ENCODE peak calls at places on chromosome 13, in five cellular contexts. H, X, R, P and T are unnamed samples.

GRCh38 chr13:40189426-40189825 is 477.0 kb downstream of the FOXO1 start:
- DNase-seq in P (no peak), X (no peak), R (no peak), H (no peak), T (peak; percentile 56)

GRCh38 chr13:70874646-70875045 is 766.4 kb upstream of the KLHL1 start:
- DNase-seq in P (no peak), R (no peak), X (no peak), H (no peak), T (no peak)

GRCh38 chr13:104006625-104007061 is 940.4 kb upstream of the SLC10A2 start:
- DNase-seq in R (no peak), H (no peak), P (no peak), X (no peak), T (no peak)

GRCh38 chr13:41837668-41838067 is 123.2 kb downstream of the VWA8 start:
- DNase-seq in R (no peak), P (no peak), X (no peak), H (no peak), T (no peak)

GRCh38 chr13:23020246-23020843 is 160.4 kb upstream of the SGCG start:
- DNase-seq in X (peak; percentile 39), H (no peak), R (peak; percentile 24), P (no peak), T (peak; percentile 61)

GRCh38 chr13:113588394-113589111 is 4.0 kb downstream of the TFDP1 start:
- DNase-seq in X (no peak), P (no peak), R (no peak), H (no peak), T (no peak)

GRCh38 chr13:91058919-91059318 is 288.6 kb upstream of the MIR17HG start:
- DNase-seq in H (no peak), P (no peak), R (no peak), X (no peak), T (no peak)

GRCh38 chr13:79593611-79594275 is 112.8 kb downstream of the NDFIP2 start:
- DNase-seq in X (no peak), R (no peak), P (no peak), H (no peak), T (no peak)

GRCh38 chr13:40352807-40353562 is 313.5 kb downstream of the FOXO1 start:
- DNase-seq in H (no peak), P (peak; percentile 83), R (no peak), X (no peak), T (no peak)

GRCh38 chr13:33785384-33785783 is 32.6 kb upstream of the RFC3 start:
- DNase-seq in X (no peak), H (no peak), P (no peak), R (no peak), T (no peak)

GRCh38 chr13:106318941-106319411 is 216.5 kb downstream of the EFNB2 start:
- DNase-seq in H (no peak), R (no peak), P (no peak), X (no peak), T (no peak)

GRCh38 chr13:24683833-24684599 is 3.8 kb downstream of the ATP12A start:
- DNase-seq in R (peak; percentile 43), X (peak; percentile 86), P (peak; percentile 63), H (peak; percentile 62), T (peak; percentile 80)

GRCh38 chr13:93420206-93420605 is 193.6 kb downstream of the GPC6 start:
- DNase-seq in X (no peak), R (no peak), H (no peak), P (no peak), T (no peak)

GRCh38 chr13:44188257-44188656 is 185.4 kb upstream of the SERP2 start:
- DNase-seq in H (no peak), P (no peak), X (no peak), R (no peak), T (no peak)

GRCh38 chr13:39910833-39911232 is 255.4 kb downstream of the COG6 start:
- DNase-seq in P (no peak), X (no peak), H (no peak), R (no peak), T (no peak)

GRCh38 chr13:27367570-27367969 is 56.8 kb upstream of the GTF3A start:
- DNase-seq in X (no peak), R (no peak), P (no peak), H (no peak), T (no peak)

GRCh38 chr13:33870046-33870668 is 52.2 kb downstream of the RFC3 start:
- DNase-seq in H (no peak), X (no peak), R (no peak), P (no peak), T (no peak)

GRCh38 chr13:98778749-98779148 is 26.3 kb upstream of the SLC15A1 start:
- DNase-seq in P (no peak), X (no peak), H (no peak), R (no peak), T (no peak)

GRCh38 chr13:45042539-45042938 is 53.2 kb downstream of the GPALPP1 start:
- DNase-seq in X (no peak), H (no peak), R (no peak), P (no peak), T (no peak)

GRCh38 chr13:37417042-37417441 is 181.5 kb downstream of the POSTN start:
- DNase-seq in P (no peak), H (no peak), R (no peak), X (no peak), T (no peak)

GRCh38 chr13:110388141-110388943 is 81.3 kb downstream of the COL4A2 start:
- DNase-seq in P (peak; percentile 67), X (no peak), H (no peak), R (peak; percentile 72), T (no peak)

GRCh38 chr13:24112791-24113190 is 47.7 kb upstream of the SPATA13 start:
- DNase-seq in R (no peak), P (no peak), X (no peak), H (no peak), T (no peak)

GRCh38 chr13:87344176-87344575 is 327.0 kb upstream of the SLITRK5 start:
- DNase-seq in H (no peak), P (no peak), X (no peak), R (no peak), T (no peak)

GRCh38 chr13:113785051-113786010 is 26.3 kb downstream of the TMEM255B start:
- DNase-seq in R (no peak), X (no peak), H (peak; percentile 11), P (no peak), T (peak; percentile 59)

GRCh38 chr13:37715606-37716015 is 117.0 kb upstream of the POSTN start:
- DNase-seq in H (no peak), P (no peak), R (no peak), X (no peak), T (no peak)

GRCh38 chr13:63631006-63631405 is 2215.4 kb upstream of the PCDH20 start:
- DNase-seq in X (no peak), P (no peak), R (no peak), H (no peak), T (no peak)

GRCh38 chr13:63636231-63636993 is 2220.8 kb upstream of the PCDH20 start:
- DNase-seq in H (no peak), X (peak; percentile 5), P (no peak), R (no peak), T (no peak)
- TF ChIP-seq CTCF in H (no peak), X (no peak), P (no peak), R (no peak), T (no peak)

GRCh38 chr13:19959831-19960672 is 1.5 kb downstream of the ZMYM2 start:
- DNase-seq in R (peak; percentile 85), P (peak; percentile 92), H (peak; percentile 80), X (peak; percentile 78), T (peak; percentile 93)

GRCh38 chr13:19960673-19961015 is 2.1 kb downstream of the ZMYM2 start:
- DNase-seq in H (no peak), X (peak; percentile 13), R (no peak), P (no peak), T (no peak)

GRCh38 chr13:19957320-19958118 is 1.0 kb upstream of the ZMYM2 start:
- DNase-seq in P (peak; percentile 82), X (peak; percentile 69), H (peak; percentile 72), R (peak; percentile 85), T (peak; percentile 95)

GRCh38 chr13:19958119-19959111 is at the start of gene ZMYM2:
- DNase-seq in P (peak; percentile 100), R (peak; percentile 99), X (peak; percentile 99), H (peak; percentile 98), T (peak; percentile 97)

DNA sequence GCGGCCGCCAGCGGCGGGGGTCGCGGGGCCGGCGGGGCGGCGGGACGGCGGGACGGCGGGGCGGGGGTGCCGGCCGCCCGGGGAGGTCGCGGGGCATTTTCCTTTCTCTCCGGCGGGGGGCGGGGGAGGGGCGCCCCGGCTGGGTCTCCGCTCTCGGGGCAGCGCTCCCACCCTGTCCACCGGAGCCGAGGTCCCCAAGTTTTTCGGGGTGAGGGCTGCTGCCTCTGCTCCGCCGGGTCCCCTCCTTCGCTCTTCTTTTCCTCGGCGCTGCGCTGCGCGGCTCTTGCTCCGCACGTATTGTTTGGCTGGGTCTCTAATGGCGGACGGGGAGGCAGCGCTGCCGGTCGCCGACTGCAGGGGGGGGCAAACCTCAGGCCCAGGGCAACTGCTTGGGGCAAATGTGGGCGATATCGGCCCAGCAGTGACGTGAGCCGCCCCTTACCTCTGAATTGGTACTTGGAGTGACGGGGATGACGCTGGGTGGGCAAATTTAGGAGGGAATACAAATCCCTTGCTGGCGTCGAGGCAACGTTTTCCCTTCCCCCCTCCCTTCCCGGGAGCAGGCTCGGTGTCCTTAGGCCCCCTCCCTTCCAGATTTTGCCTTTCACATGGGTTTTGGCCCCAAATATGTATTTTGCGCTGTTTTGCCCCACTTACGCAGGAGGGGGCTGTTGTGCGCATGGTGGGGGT is 759 bp downstream of the ZMYM2 start:
- DNase-seq in H (peak; percentile 73), P (peak; percentile 82), X (peak; percentile 68), R (peak; percentile 51), T (peak; percentile 84)
- TF ChIP-seq CTCF in H (no peak), P (no peak), X (no peak), R (no peak), T (no peak)

GRCh38 chr13:49367640-49368431 is 76.0 kb downstream of the CAB39L start:
- DNase-seq in X (no peak), H (no peak), R (no peak), P (no peak), T (no peak)
- TF ChIP-seq CTCF in X (no peak), H (no peak), R (no peak), P (no peak), T (no peak)

DNA sequence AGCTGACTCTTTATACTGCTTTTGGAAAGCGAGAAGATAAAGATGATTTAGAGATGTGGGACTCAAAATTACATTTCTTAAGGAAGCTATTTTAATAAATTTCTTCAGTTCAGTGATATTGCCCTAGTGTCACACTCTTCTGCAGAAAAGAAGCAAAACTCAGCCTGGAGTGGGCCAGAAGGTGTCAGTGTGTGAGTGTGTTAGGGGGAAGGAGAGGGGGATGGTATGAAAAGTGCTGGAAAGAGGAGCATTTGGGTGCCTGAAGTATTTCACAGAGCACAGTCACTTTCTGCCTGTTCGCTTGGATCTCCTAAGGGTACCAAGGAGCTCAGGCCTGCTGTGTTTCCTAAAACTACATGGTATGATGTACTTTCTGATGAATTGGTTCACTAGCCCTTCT is 84.5 kb upstream of the FRY start:
- DNase-seq in H (no peak), X (no peak), P (no peak), R (no peak), T (no peak)
- TF ChIP-seq CTCF in H (no peak), X (peak; percentile 6), P (no peak), R (no peak), T (no peak)